ENCODE peak calls at places on chromosomes 4 and X, in six cellular contexts. J, V, I, P, Z and T are unnamed samples.

GRCh38 chrX:7904557-7904956 is 22.7 kb downstream of the PNPLA4 start:
- DNase-seq in J (no peak), V (no peak), I (no peak), P (no peak), Z (no peak), T (no peak)

GRCh38 chr4:178102139-178102538 is 659.9 kb upstream of the AGA start:
- DNase-seq in J (no peak), V (no peak), I (no peak), P (no peak), Z (no peak), T (no peak)

GRCh38 chr4:8597319-8597718 is 4.8 kb downstream of the CPZ start:
- DNase-seq in J (no peak), V (no peak), I (no peak), P (no peak), Z (no peak), T (no peak)

GRCh38 chr4:140816806-140817205 is 60.6 kb upstream of the TBC1D9 start:
- DNase-seq in J (no peak), V (no peak), I (no peak), P (no peak), Z (no peak), T (no peak)

GRCh38 chr4:76270776-76271175 is 19.3 kb downstream of the FAM47E start:
- DNase-seq in J (no peak), V (no peak), I (no peak), P (no peak), Z (no peak), T (no peak)

GRCh38 chr4:78659264-78659663 is 107.7 kb downstream of the ANXA3 start:
- DNase-seq in J (no peak), V (no peak), I (no peak), P (no peak), Z (no peak), T (no peak)

GRCh38 chr4:123631699-123632098 is 235.1 kb downstream of the SPRY1 start:
- DNase-seq in J (no peak), V (no peak), I (no peak), P (no peak), Z (no peak), T (no peak)

GRCh38 chrX:130086414-130087207 is 23.7 kb downstream of the ELF4 start:
- DNase-seq in J (no peak), V (no peak), I (no peak), P (no peak), Z (peak), T (no peak)

GRCh38 chr4:114318309-114318708 is 280.3 kb upstream of the UGT8 start:
- DNase-seq in J (no peak), V (no peak), I (no peak), P (no peak), Z (no peak), T (no peak)

GRCh38 chrX:112714357-112714918 is 34.7 kb upstream of the LHFPL1 start:
- DNase-seq in J (no peak), V (no peak), I (no peak), P (no peak), Z (no peak), T (no peak)

GRCh38 chrX:28847423-28847822 is 260.2 kb downstream of the IL1RAPL1 start:
- DNase-seq in J (no peak), V (no peak), I (peak), P (no peak), Z (no peak), T (peak)

GRCh38 chrX:103722505-103722904 is 11.8 kb downstream of the TMEM31 start:
- DNase-seq in J (no peak), V (no peak), I (no peak), P (no peak), Z (no peak), T (no peak)

GRCh38 chrX:109393859-109394258 is 88.0 kb downstream of the GUCY2F start:
- DNase-seq in J (no peak), V (no peak), I (no peak), P (no peak), Z (no peak), T (no peak)

GRCh38 chrX:112863850-112864249 is 23.2 kb upstream of the AMOT start:
- DNase-seq in J (no peak), V (no peak), I (no peak), P (no peak), Z (no peak), T (no peak)

GRCh38 chr4:47873877-47874571 is 36.2 kb upstream of the CORIN start:
- DNase-seq in J (no peak), V (no peak), I (no peak), P (no peak), Z (no peak), T (no peak)

GRCh38 chrX:115367455-115367854 is 77.9 kb downstream of the LUZP4 start:
- DNase-seq in J (peak), V (no peak), I (no peak), P (no peak), Z (no peak), T (no peak)

GRCh38 chr4:3465698-3466671 is 2.9 kb downstream of the DOK7 start:
- DNase-seq in J (no peak), V (no peak), I (no peak), P (peak), Z (no peak), T (no peak)

GRCh38 chrX:129779747-129780146 is at the start of gene SASH3:
- DNase-seq in J (no peak), V (no peak), I (no peak), P (peak), Z (peak), T (no peak)

GRCh38 chrX:15679246-15679645 is 14.6 kb upstream of the CLTRN start:
- DNase-seq in J (no peak), V (no peak), I (no peak), P (no peak), Z (no peak), T (no peak)